ENCODE peak calls at places on chromosomes 16 and 17, in four cellular contexts. W is AG20443, Y is foreskin melanocyte, R is RPMI7951. E is an unnamed sample.

GRCh38 chr17:11506635-11507034 is 91.6 kb upstream of the DNAH9 start:
- DNase-seq in W (no peak), Y (no peak), R (peak), E (no peak)

GRCh38 chr16:1073566-1074378 is 1.2 kb downstream of the SSTR5 start:
- DNase-seq in R (no peak), Y (no peak), W (no peak), E (no peak)

GRCh38 chr17:15649861-15650391 is 30.4 kb upstream of the FBXW10B start:
- DNase-seq in R (peak), W (peak), Y (no peak), E (no peak)

GRCh38 chr17:30894236-30894635 is 11.8 kb downstream of the TEFM start:
- DNase-seq in Y (no peak), W (no peak), R (no peak), E (no peak)

GRCh38 chr17:61467416-61468262 is 15.4 kb downstream of the TBX4 start:
- DNase-seq in Y (peak), R (peak), W (peak), E (no peak)

GRCh38 chr16:12729448-12729847 is 74.2 kb downstream of the CPPED1 start:
- DNase-seq in R (peak), W (peak), Y (peak), E (peak)

GRCh38 chr17:76270770-76271668 is 5.9 kb downstream of the UBALD2 start:
- DNase-seq in Y (no peak), W (no peak), R (no peak), E (no peak)

GRCh38 chr16:85462405-85463227 is 150.5 kb upstream of the GSE1 start:
- DNase-seq in W (peak), Y (no peak), R (no peak), E (no peak)

GRCh38 chr16:2785101-2785991 is 2.0 kb downstream of the PRSS33 start:
- DNase-seq in W (no peak), Y (no peak), R (no peak), E (no peak)

GRCh38 chr17:74746922-74747321 is 1.5 kb upstream of the NHERF1 start:
- DNase-seq in R (no peak), Y (no peak), W (no peak), E (no peak)

GRCh38 chr17:42682400-42683384 is at the start of gene CNTNAP1:
- DNase-seq in R (peak), W (peak), Y (no peak), E (no peak)

GRCh38 chr17:38510424-38511125 is 82.3 kb downstream of the ARHGAP23 start:
- DNase-seq in R (no peak), Y (no peak), W (peak), E (no peak)

GRCh38 chr17:48297825-48298224 is 132.2 kb downstream of the SKAP1 start:
- DNase-seq in W (no peak), R (no peak), Y (no peak), E (no peak)

E was measured in COLO829.